ENCODE peak calls at places on chromosome 7, in six cellular contexts. Q is mesendoderm, G is IMR-90, D is trophoblast cell, B is neuronal stem cell, H is mesenchymal stem cell. A is an unnamed sample.

GRCh38 chr7:50185188-50185587 is 92.1 kb upstream of the ZPBP start:
- DNase-seq in Q (no peak), G (no peak), H (no peak), D (no peak), B (no peak), A (no peak)

GRCh38 chr7:149782682-149783345 is 9.4 kb upstream of the ZNF467 start:
- DNase-seq in D (no peak), Q (no peak), H (no peak), B (no peak), G (no peak), A (no peak)

GRCh38 chr7:43584200-43584586 is 1.3 kb downstream of the STK17A start:
- DNase-seq in H (peak), Q (peak), D (peak), G (peak), B (no peak), A (no peak)

GRCh38 chr7:95276114-95276513 is 48.2 kb downstream of the PON1 start:
- DNase-seq in B (no peak), Q (no peak), G (no peak), D (no peak), H (no peak), A (no peak)

GRCh38 chr7:34061175-34061574 is 155.8 kb downstream of the BMPER start:
- DNase-seq in D (peak), Q (no peak), B (no peak), H (peak), G (peak), A (no peak)

GRCh38 chr7:133618970-133619369 is 366.1 kb downstream of the EXOC4 start:
- DNase-seq in D (peak), B (no peak), G (no peak), Q (no peak), H (no peak), A (no peak)

GRCh38 chr7:140928491-140929309 is 4.0 kb upstream of the BRAF start:
- DNase-seq in G (no peak), H (no peak), D (no peak), Q (no peak), B (no peak), A (no peak)

GRCh38 chr7:132347858-132348257 is 228.4 kb downstream of the PLXNA4 start:
- DNase-seq in B (no peak), D (no peak), Q (peak), H (no peak), G (no peak), A (no peak)

GRCh38 chr7:136136906-136137305 is 159.7 kb upstream of the MTPN start:
- DNase-seq in G (no peak), B (no peak), D (no peak), H (no peak), Q (no peak), A (no peak)

GRCh38 chr7:112416127-112416526 is 34.1 kb upstream of the IFRD1 start:
- DNase-seq in H (no peak), Q (no peak), B (no peak), G (peak), D (no peak), A (no peak)

GRCh38 chr7:27677912-27678612 is 15.4 kb upstream of the HIBADH start:
- DNase-seq in Q (peak), B (no peak), D (peak), G (peak), H (peak), A (no peak)

GRCh38 chr7:125670926-125671572 is 741.4 kb upstream of the POT1 start:
- DNase-seq in G (no peak), D (peak), B (peak), H (peak), Q (peak), A (no peak)

GRCh38 chr7:41003031-41003925 is 699.6 kb downstream of the INHBA start:
- DNase-seq in H (no peak), Q (peak), B (peak), D (peak), G (peak), A (peak)

GRCh38 chr7:137953692-137954470 is 48.0 kb downstream of the CREB3L2 start:
- DNase-seq in Q (peak), G (peak), B (no peak), H (peak), D (peak), A (no peak)

GRCh38 chr7:2438775-2439174 is 35.4 kb downstream of the CHST12 start:
- DNase-seq in H (no peak), B (no peak), D (peak), Q (no peak), G (no peak), A (no peak)

GRCh38 chr7:114652041-114652440 is 237.4 kb downstream of the FOXP2 start:
- DNase-seq in Q (no peak), B (no peak), D (no peak), G (no peak), H (no peak), A (no peak)

GRCh38 chr7:100016209-100016901 is 959 bp downstream of the ZKSCAN1 start:
- DNase-seq in D (no peak), Q (no peak), G (no peak), B (no peak), H (peak), A (no peak)

GRCh38 chr7:100017300-100017699 is 1.9 kb downstream of the ZKSCAN1 start:
- DNase-seq in Q (no peak), D (no peak), B (no peak), G (no peak), H (peak), A (no peak)

GRCh38 chr7:100013328-100013676 is 2.1 kb upstream of the ZKSCAN1 start:
- DNase-seq in H (no peak), G (no peak), D (no peak), B (no peak), Q (no peak), A (no peak)

GRCh38 chr7:100017875-100018274 is 2.5 kb downstream of the ZKSCAN1 start:
- DNase-seq in Q (no peak), H (no peak), D (no peak), G (no peak), B (no peak), A (no peak)

DNA sequence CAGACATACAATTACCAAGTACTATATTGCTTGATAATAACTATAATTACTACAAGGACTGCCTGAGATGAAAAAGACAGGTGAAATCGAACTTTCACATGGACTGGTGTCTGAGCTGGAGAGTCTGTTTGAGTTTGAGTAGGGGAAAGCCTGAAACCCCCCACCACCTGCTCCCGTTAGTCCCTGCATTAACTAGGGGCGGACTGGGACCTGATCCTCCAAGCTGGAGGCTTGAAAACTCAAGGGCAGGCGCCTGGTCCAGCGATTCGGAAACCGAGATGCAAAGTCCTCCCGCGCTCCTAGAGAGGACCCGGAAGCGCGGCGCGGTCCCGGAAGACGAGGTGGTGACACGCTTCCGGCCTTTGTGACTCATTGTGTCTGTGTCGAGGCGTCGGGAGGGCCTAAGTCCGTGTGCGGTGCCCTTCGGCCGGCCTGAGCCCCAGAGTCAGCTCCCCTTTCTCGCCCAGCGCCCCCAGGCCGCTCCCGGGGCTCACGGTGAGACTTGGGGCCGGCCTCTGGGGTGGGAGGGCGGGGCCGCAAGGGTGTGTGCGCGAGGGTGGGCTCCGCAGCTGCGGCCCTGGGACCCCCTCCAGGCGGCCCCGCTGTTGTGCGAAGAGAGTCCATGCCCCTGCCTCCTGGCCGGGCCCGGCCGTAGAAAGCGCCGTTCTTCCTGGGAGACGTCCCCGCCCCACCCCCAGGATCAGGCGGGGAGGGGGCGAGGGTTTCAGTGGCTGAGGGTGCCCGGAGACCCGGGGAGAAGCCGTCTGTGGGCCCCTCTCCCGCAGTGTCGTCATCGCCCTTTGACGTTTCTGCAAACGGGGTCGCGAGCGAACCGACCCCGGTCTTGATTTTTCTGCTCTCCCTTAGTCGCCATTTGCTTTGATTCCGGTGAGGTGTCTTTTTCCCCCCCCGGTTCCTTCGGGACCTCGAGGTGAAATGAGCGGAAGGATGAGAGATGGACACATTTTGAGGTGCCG is at the start of gene ZKSCAN1:
- DNase-seq in B (peak), D (peak), G (peak), H (peak), Q (peak), A (peak)
- H3K23ac ChIP-seq in B (peak), D (no peak), G (peak), H (no peak), Q (no peak), A (no peak)

GRCh38 chr7:151251328-151251925 is 2.9 kb upstream of the SMARCD3 start:
- DNase-seq in B (peak), Q (no peak), H (peak), D (peak), G (peak), A (no peak)
- H3K23ac ChIP-seq in B (peak), Q (peak), H (no peak), D (no peak), G (peak), A (no peak)

GRCh38 chr7:28908775-28909174 is 49.4 kb downstream of the TRIL start:
- DNase-seq in D (no peak), G (no peak), Q (no peak), H (no peak), B (no peak), A (no peak)
- H3K23ac ChIP-seq in D (no peak), G (no peak), Q (no peak), H (no peak), B (no peak), A (no peak)

DNA sequence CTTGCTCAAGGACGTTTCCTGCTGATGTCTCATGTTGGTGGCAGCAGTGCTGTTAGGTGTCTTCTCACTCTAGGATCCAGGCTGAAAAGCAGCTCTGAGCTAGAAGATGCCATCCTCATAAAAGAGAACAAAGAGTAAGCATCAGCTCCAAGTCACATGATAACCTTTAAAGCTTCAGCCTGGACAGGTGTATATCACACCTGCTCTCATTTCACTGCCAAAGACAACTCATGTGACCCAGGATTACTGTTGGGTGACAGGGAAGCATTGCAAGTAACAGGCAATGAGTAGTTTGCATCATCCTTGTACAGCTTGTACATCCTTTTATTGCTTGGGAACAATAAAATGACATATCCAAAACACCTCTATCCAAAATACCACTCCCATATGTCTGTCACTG is 423.4 kb upstream of the DPP6 start:
- DNase-seq in Q (no peak), H (no peak), D (no peak), B (no peak), G (no peak), A (no peak)
- H3K23ac ChIP-seq in Q (no peak), H (no peak), D (no peak), B (no peak), G (no peak), A (no peak)

DNA sequence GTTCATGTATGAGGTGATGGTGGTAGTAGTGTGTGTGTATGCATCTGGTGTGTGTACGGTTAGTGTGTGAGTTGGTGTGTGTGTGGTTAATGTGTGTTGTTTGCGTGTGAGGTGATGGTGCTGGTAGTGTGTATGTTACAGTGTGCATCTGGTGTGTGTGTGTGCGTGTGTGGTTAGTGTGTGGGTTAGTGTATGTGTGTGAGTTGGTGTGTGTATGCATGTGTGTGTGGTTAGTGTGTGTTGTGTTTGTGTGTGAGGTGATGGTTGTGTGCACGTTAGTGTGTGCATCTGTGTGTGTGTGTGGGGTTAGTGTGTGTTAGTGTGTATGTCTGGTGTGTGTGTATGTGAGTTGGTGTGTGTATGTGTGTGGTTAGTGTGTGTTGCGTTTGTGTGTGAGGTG is 153.0 kb downstream of the ACTR3B start:
- DNase-seq in Q (no peak), G (no peak), H (no peak), D (no peak), B (no peak), A (no peak)
- H3K23ac ChIP-seq in Q (peak), G (no peak), H (no peak), D (peak), B (no peak), A (peak)

A was measured in H9.